ENCODE peak calls at places on chromosomes 6 and 20, in nine cellular contexts. W is endodermal cell, L is aorta, S is heart left ventricle, D is PC-3, J is astrocyte, N is upper lobe of left lung, Q is A673, Z is GM23248. T is an unnamed sample.

GRCh38 chr20:32052792-32053362 is 835 bp downstream of the HCK start:
- DNase-seq in Z (no peak), J (no peak), L (peak; percentile 86), D (no peak), N (peak; percentile 85), Q (no peak), W (peak; percentile 73), S (peak; percentile 78), T (no peak)

GRCh38 chr20:59032713-59033059 is 551 bp upstream of the ATP5F1E start:
- DNase-seq in Q (no peak), Z (peak; percentile 76), L (no peak), N (no peak), D (peak; percentile 66), S (no peak), J (no peak), W (no peak), T (no peak)

GRCh38 chr6:136508701-136509387 is 41.4 kb downstream of the MAP7 start:
- DNase-seq in D (no peak), J (peak; percentile 24), W (no peak), Z (no peak), N (no peak), L (no peak), S (no peak), Q (no peak), T (no peak)

GRCh38 chr6:85429346-85429745 is 20.5 kb upstream of the NT5E start:
- DNase-seq in Z (peak; percentile 34), W (no peak), L (no peak), D (no peak), N (no peak), Q (no peak), S (no peak), J (no peak), T (no peak)

GRCh38 chr6:111625511-111626331 is 20.0 kb upstream of the TRAF3IP2 start:
- DNase-seq in L (peak; percentile 74), S (peak; percentile 53), Q (no peak), J (peak; percentile 84), W (no peak), D (no peak), N (no peak), Z (peak; percentile 77), T (no peak)

GRCh38 chr6:56364482-56365313 is 117.3 kb upstream of the COL21A1 start:
- DNase-seq in Z (peak; percentile 83), S (no peak), L (no peak), D (peak; percentile 70), W (no peak), N (no peak), J (peak; percentile 87), Q (peak; percentile 44), T (no peak)

GRCh38 chr6:52503853-52504777 is 72.7 kb downstream of the TRAM2 start:
- DNase-seq in D (peak; percentile 99), N (peak; percentile 97), S (peak; percentile 93), Z (peak; percentile 97), J (peak; percentile 79), Q (no peak), W (peak; percentile 54), L (peak; percentile 91), T (peak; percentile 41)

GRCh38 chr6:48101277-48101676 is 9.7 kb downstream of the PTCHD4 start:
- DNase-seq in W (no peak), L (no peak), S (no peak), Z (peak; percentile 48), Q (no peak), J (no peak), N (no peak), D (peak; percentile 74), T (no peak)

GRCh38 chr6:88459224-88459623 is 293.1 kb upstream of the CNR1 start:
- DNase-seq in S (no peak), N (no peak), L (no peak), J (no peak), W (no peak), Q (no peak), Z (no peak), D (no peak), T (no peak)

GRCh38 chr6:73131706-73132105 is 93.6 kb downstream of the KHDC1L start:
- DNase-seq in L (no peak), J (no peak), N (no peak), Z (peak; percentile 53), S (no peak), W (no peak), D (peak; percentile 32), Q (no peak), T (no peak)

GRCh38 chr6:151681426-151682059 is 125.9 kb upstream of the ESR1 start:
- DNase-seq in J (no peak), Z (peak; percentile 69), Q (no peak), W (no peak), D (no peak), N (no peak), L (no peak), S (peak; percentile 25), T (no peak)

GRCh38 chr6:7691021-7691420 is 34.9 kb upstream of the BMP6 start:
- DNase-seq in N (no peak), S (no peak), D (peak; percentile 43), L (no peak), J (no peak), Q (no peak), Z (no peak), W (no peak), T (no peak)

GRCh38 chr6:7684076-7684475 is 41.8 kb upstream of the BMP6 start:
- DNase-seq in Q (no peak), D (peak; percentile 17), W (no peak), S (no peak), J (no peak), Z (peak; percentile 21), N (no peak), L (no peak), T (no peak)

GRCh38 chr6:7684843-7685242 is 41.1 kb upstream of the BMP6 start:
- DNase-seq in Q (no peak), N (no peak), S (no peak), W (peak; percentile 92), Z (no peak), L (no peak), J (no peak), D (no peak), T (no peak)

GRCh38 chr6:7685276-7685675 is 40.6 kb upstream of the BMP6 start:
- DNase-seq in S (no peak), N (no peak), W (no peak), Z (no peak), J (no peak), D (peak; percentile 67), L (no peak), Q (no peak), T (no peak)

DNA sequence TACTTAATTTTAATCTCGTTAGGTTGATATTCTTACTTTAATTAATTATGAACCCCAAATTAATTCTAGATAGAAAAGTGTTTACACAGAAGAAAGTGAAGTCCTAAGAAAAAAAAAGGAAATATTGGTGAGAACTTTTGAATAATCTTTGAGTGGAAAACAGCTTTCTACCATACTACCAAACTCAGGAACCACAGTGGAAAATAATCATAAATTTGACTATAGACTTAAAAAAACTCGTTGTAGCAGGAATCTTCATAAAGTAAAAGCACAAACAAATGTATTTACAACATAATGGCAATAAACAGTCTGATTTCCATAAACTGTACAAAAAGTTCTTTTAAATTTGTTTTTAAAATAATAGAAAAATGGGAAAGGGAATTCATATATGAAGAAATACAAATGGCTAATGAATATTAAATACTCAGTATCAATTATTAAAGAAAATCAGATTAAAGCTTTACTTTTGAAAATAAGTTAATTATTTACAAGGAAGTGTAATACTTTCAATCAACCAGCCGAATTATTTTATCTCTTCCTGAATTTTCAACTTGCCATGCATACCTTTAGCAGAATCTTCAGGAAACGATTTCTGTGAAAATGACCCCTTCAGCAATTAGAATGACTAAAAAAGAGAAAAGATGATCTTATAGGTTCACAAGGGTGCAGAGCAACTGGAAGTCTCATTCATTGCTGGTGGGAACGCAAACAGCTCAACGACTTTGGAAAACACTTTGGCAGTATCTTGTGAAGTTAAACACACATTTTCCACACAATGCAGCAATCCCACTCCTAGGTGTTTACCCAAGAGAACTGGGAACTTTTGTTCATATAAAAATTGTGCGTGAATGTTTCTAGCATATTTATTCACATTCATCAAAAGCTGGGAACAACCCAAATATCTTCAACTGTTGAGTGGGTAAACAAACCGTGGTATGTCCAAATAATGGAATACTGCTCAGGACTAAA is 38.5 kb upstream of the BMP6 start:
- DNase-seq in Q (no peak), D (no peak), N (no peak), S (no peak), L (no peak), W (no peak), Z (no peak), J (no peak), T (no peak)
- H3K4me3 ChIP-seq in Q (no peak overlapping the region), D (no peak overlapping the region), N (no peak overlapping the region), S (no peak overlapping the region), L (no peak overlapping the region), W (no peak overlapping the region), Z (no peak overlapping the region), J (no peak overlapping the region), T (no peak overlapping the region)

GRCh38 chr20:33132858-33133615 is 34.9 kb upstream of the BPIFA2 start:
- DNase-seq in S (no peak), W (peak; percentile 54), Z (peak; percentile 39), Q (peak; percentile 20), N (no peak), L (no peak), D (no peak), J (no peak), T (no peak)

GRCh38 chr20:33127422-33128097 is 40.4 kb upstream of the BPIFA2 start:
- DNase-seq in Q (no peak), L (no peak), Z (no peak), W (peak; percentile 13), N (no peak), S (no peak), D (no peak), J (no peak), T (no peak)

GRCh38 chr20:33133616-33133941 is 34.4 kb upstream of the BPIFA2 start:
- DNase-seq in N (no peak), S (no peak), L (no peak), J (no peak), Z (no peak), Q (no peak), W (no peak), D (no peak), T (no peak)

GRCh38 chr20:33130553-33130952 is 37.4 kb upstream of the BPIFA2 start:
- DNase-seq in S (no peak), Q (no peak), W (peak; percentile 23), N (peak; percentile 83), L (no peak), J (peak; percentile 57), Z (peak; percentile 92), D (peak; percentile 43), T (no peak)

GRCh38 chr20:33131949-33132822 is 35.8 kb upstream of the BPIFA2 start:
- DNase-seq in W (peak; percentile 79), N (no peak), Z (no peak), J (no peak), S (no peak), D (no peak), L (no peak), Q (no peak), T (no peak)
- H3K27me3 ChIP-seq in W (peaks cover 5% of the 10 kb centered on the region), N (no peaks in the 10 kb centered on the region), Z (peaks cover 5% of the 10 kb centered on the region), J (peaks cover 2% of the 10 kb centered on the region), S (no peaks in the 10 kb centered on the region), D (peaks cover 46% of the 10 kb centered on the region), L (no peaks in the 10 kb centered on the region), Q (peaks cover 14% of the 10 kb centered on the region), T (no peaks in the 10 kb centered on the region)

GRCh38 chr6:2839982-2840793 is 1.5 kb downstream of the SERPINB1 start:
- DNase-seq in N (no peak), Q (no peak), S (no peak), D (peak; percentile 48), W (no peak), J (no peak), L (no peak), Z (peak; percentile 34), T (no peak)
- H3K4me3 ChIP-seq in N (peak overlapping the region; percentile 49), Q (no peak overlapping the region), S (no peak overlapping the region), D (peak overlapping the region; percentile 81), W (peak overlapping the region; percentile 70), J (no peak overlapping the region), L (no peak overlapping the region), Z (peak overlapping the region; percentile 73), T (peak overlapping the region; percentile 70)

GRCh38 chr6:29830409-29830808 is 2.8 kb downstream of the HLA-G start:
- DNase-seq in W (peak; percentile 64), N (no peak), Q (no peak), Z (no peak), L (no peak), J (no peak), D (no peak), S (no peak), T (no peak)
- H3K27me3 ChIP-seq in W (peaks cover 70% of the 10 kb centered on the region), N (no peaks in the 10 kb centered on the region), Q (peaks cover 24% of the 10 kb centered on the region), Z (peaks cover 32% of the 10 kb centered on the region), L (no peaks in the 10 kb centered on the region), J (peaks cover 24% of the 10 kb centered on the region), D (no peaks in the 10 kb centered on the region), S (peaks cover 79% of the 10 kb centered on the region), T (peaks cover 12% of the 10 kb centered on the region)

T was measured in esophagus squamous epithelium.